ENCODE peak calls at places on chromosomes 4 and X, in eight cellular contexts. F is fibroblast of pulmonary artery, K is Panc1, B is kidney, H is pancreas, V is astrocyte of the spinal cord, Y is K562, O is cardiac muscle cell. R is an unnamed sample.
A peak's percentile ranks its signal among the peaks of the same experiment; 100 is the strongest.

GRCh38 chr4:142405021-142405991 is 440.8 kb downstream of the INPP4B start:
- DNase-seq in F (peak; percentile 79), K (no peak), B (peak; percentile 51), H (no peak), V (peak; percentile 85), Y (no peak), O (peak; percentile 80), R (peak; percentile 83)

GRCh38 chr4:8840006-8840793 is 31.4 kb downstream of the HMX1 start:
- DNase-seq in F (no peak), K (no peak), B (peak; percentile 51), H (no peak), V (no peak), Y (no peak), O (no peak), R (no peak)

GRCh38 chr4:83010522-83011318 is at the start of gene LIN54:
- DNase-seq in F (peak; percentile 79), K (no peak), B (peak; percentile 95), H (peak; percentile 86), V (peak; percentile 79), Y (peak; percentile 74), O (peak; percentile 87), R (peak; percentile 85)

GRCh38 chrX:13658602-13659001 is 5.7 kb downstream of the TCEANC start:
- DNase-seq in F (peak; percentile 69), K (no peak), B (no peak), H (no peak), V (peak; percentile 74), Y (peak; percentile 12), O (peak; percentile 68), R (peak; percentile 77)

GRCh38 chr4:15654556-15655222 is 468 bp downstream of the FBXL5 start:
- DNase-seq in F (peak; percentile 34), K (no peak), B (peak; percentile 86), H (peak; percentile 78), V (peak; percentile 46), Y (no peak), O (peak; percentile 40), R (peak; percentile 39)

GRCh38 chr4:150867148-150867547 is 147.9 kb downstream of the LRBA start:
- DNase-seq in F (peak; percentile 90), K (no peak), B (no peak), H (no peak), V (peak; percentile 81), Y (peak; percentile 54), O (peak; percentile 86), R (peak; percentile 87)

GRCh38 chr4:185039508-185040273 is 21.4 kb downstream of the HELT start:
- DNase-seq in F (peak; percentile 81), K (peak; percentile 41), B (no peak), H (no peak), V (peak; percentile 73), Y (peak; percentile 73), O (peak; percentile 87), R (peak; percentile 80)

GRCh38 chrX:123339201-123339905 is 155.3 kb downstream of the GRIA3 start:
- DNase-seq in F (peak; percentile 12), K (no peak), B (no peak), H (no peak), V (peak; percentile 1), Y (no peak), O (peak; percentile 0), R (peak; percentile 57)

GRCh38 chr4:167623241-167623572 is 388.9 kb upstream of the SPOCK3 start:
- DNase-seq in F (no peak), K (no peak), B (no peak), H (no peak), V (no peak), Y (no peak), O (no peak), R (peak; percentile 9)

GRCh38 chr4:173056708-173057107 is 111.9 kb upstream of the GALNT7 start:
- DNase-seq in F (no peak), K (no peak), B (no peak), H (no peak), V (no peak), Y (no peak), O (no peak), R (no peak)

GRCh38 chr4:173061160-173061559 is 107.5 kb upstream of the GALNT7 start:
- DNase-seq in F (no peak), K (no peak), B (no peak), H (no peak), V (no peak), Y (no peak), O (no peak), R (no peak)

GRCh38 chr4:173057906-173058305 is 110.7 kb upstream of the GALNT7 start:
- DNase-seq in F (peak; percentile 26), K (no peak), B (no peak), H (no peak), V (peak; percentile 22), Y (no peak), O (no peak), R (no peak)

GRCh38 chr4:173056271-173056670 is 112.3 kb upstream of the GALNT7 start:
- DNase-seq in F (no peak), K (no peak), B (no peak), H (no peak), V (no peak), Y (no peak), O (no peak), R (no peak)

GRCh38 chr4:173057442-173057841 is 111.2 kb upstream of the GALNT7 start:
- DNase-seq in F (no peak), K (no peak), B (no peak), H (no peak), V (no peak), Y (no peak), O (no peak), R (peak; percentile 40)
- H3K4me3 ChIP-seq in F (no peak overlapping the region), K (no peak overlapping the region), B (no peak overlapping the region), H (no peak overlapping the region), V (no peak overlapping the region), Y (no peak overlapping the region), O (no peak overlapping the region), R (no peak overlapping the region)

DNA sequence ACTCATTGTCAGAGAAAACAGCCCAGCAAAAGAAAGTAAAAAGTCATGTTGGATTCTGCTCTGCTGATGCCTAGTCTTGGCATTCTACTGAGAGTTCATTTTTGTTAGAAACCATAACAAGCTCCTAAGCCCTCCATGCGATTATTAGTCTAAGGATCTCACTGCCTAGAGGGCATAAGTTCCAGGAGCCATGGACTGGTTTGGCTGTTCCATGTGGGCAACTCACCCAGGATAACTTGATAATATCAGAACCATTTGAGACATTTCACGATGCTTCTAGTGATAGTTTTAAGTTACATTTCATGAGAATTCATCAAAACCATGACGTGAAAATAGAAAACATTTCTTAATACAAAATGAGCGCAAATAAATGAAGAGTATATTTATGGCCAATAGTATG is 376.8 kb upstream of the GALNT7 start:
- DNase-seq in F (no peak), K (no peak), B (no peak), H (no peak), V (no peak), Y (no peak), O (no peak), R (no peak)
- TF ChIP-seq CTCF in F (no peak), K (no peak), B (no peak), H (no peak), V (no peak), Y (no peak), O (no peak), R (no peak)

GRCh38 chr4:94995684-94996394 is 238.1 kb downstream of the BMPR1B start:
- DNase-seq in F (peak; percentile 12), K (no peak), B (no peak), H (no peak), V (peak; percentile 69), Y (no peak), O (peak; percentile 8), R (peak; percentile 57)
- H3K4me3 ChIP-seq in F (no peak overlapping the region), K (no peak overlapping the region), B (peak overlapping the region; percentile 57), H (peak overlapping the region; percentile 26), V (no peak overlapping the region), Y (no peak overlapping the region), O (no peak overlapping the region), R (no peak overlapping the region)

GRCh38 chr4:139282375-139283075 is 2.5 kb upstream of the MGARP start:
- DNase-seq in F (peak; percentile 30), K (no peak), B (no peak), H (no peak), V (no peak), Y (no peak), O (peak; percentile 51), R (peak; percentile 41)

GRCh38 chr4:139279723-139280620 is at the start of gene MGARP:
- DNase-seq in F (peak; percentile 35), K (no peak), B (peak; percentile 80), H (peak; percentile 63), V (no peak), Y (no peak), O (peak; percentile 32), R (no peak)

GRCh38 chr4:139278450-139278849 is 1.6 kb downstream of the MGARP start:
- DNase-seq in F (no peak), K (no peak), B (no peak), H (no peak), V (no peak), Y (no peak), O (no peak), R (no peak)

GRCh38 chr4:139278956-139279722 is 886 bp downstream of the MGARP start:
- DNase-seq in F (peak; percentile 18), K (no peak), B (no peak), H (no peak), V (peak; percentile 15), Y (no peak), O (no peak), R (no peak)

DNA sequence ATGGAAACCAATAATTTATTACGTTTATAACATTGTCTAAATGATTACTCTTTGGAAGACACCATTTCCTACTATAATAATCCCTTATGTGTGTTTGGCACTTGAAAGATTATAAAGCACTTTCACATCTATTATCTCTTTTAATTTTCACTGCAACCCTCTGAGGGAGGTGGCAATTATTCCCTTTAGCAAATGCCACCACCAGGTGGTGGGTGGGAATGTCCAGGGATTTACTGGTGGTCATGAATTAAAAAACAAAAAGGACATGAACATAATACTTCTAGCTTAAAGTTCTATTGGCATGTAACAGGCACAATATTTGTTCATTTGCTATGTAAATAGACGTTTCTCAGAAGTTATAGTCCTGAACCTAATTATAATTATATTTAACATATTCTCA is 1.2 kb upstream of the MGARP start:
- DNase-seq in F (no peak), K (no peak), B (no peak), H (no peak), V (no peak), Y (no peak), O (no peak), R (no peak)
- TF ChIP-seq CTCF in F (no peak), K (peak; percentile 32), B (no peak), H (no peak), V (peak; percentile 25), Y (peak; percentile 33), O (no peak), R (peak; percentile 7)

DNA sequence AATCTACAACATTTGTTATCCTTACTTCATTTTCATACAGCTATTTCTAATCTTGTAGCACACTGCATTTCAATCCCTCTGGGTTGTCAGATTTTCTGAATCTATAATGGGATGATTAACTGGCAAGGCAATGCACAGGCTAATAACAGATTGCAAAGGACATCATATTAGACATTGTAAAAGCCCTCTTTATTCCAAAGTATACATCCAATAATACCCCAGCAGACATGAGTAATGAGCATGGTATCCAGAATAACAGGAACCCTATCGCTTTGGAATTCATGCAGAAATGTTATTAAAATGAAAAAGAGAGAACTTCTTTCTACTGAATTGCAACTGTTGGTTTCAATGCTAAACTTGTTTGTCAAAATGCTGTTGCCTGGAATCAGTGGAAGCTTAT is 122.9 kb downstream of the C4orf33 start:
- DNase-seq in F (peak; percentile 29), K (no peak), B (no peak), H (no peak), V (peak; percentile 66), Y (no peak), O (peak; percentile 29), R (peak; percentile 47)
- H3K4me3 ChIP-seq in F (no peak overlapping the region), K (no peak overlapping the region), B (no peak overlapping the region), H (no peak overlapping the region), V (no peak overlapping the region), Y (no peak overlapping the region), O (no peak overlapping the region), R (no peak overlapping the region)

GRCh38 chr4:5895287-5895686 is 2.4 kb upstream of the CRMP1 start:
- DNase-seq in F (peak; percentile 61), K (no peak), B (no peak), H (no peak), V (no peak), Y (no peak), O (peak; percentile 53), R (peak; percentile 25)
- TF ChIP-seq CTCF in F (no peak), K (no peak), B (no peak), H (no peak), V (no peak), Y (no peak), O (no peak), R (no peak)